ENCODE peak calls at places on chromosomes 12 and 14, in seven cellular contexts. X, F, T, U, G, K and H are unnamed samples.

GRCh38 chr12:65605019-65605418 is 219.3 kb upstream of the HMGA2 start:
- DNase-seq in K (no peak), X (peak; percentile 40), F (no peak), G (no peak), T (no peak), U (no peak), H (no peak)

GRCh38 chr12:64120568-64120967 is 101.5 kb downstream of the KICS2 start:
- DNase-seq in G (no peak), T (no peak), U (no peak), K (no peak), F (no peak), X (no peak), H (no peak)

GRCh38 chr12:95623554-95624170 is 72.4 kb upstream of the USP44 start:
- DNase-seq in X (peak; percentile 95), G (peak; percentile 66), T (peak; percentile 90), U (peak; percentile 89), F (peak; percentile 27), K (peak; percentile 72), H (peak; percentile 81)

GRCh38 chr14:66234411-66234810 is 251.8 kb upstream of the CCDC196 start:
- DNase-seq in F (no peak), T (no peak), X (no peak), G (no peak), U (no peak), K (no peak), H (no peak)

GRCh38 chr14:81311816-81312215 is 88.3 kb downstream of the STON2 start:
- DNase-seq in T (no peak), F (no peak), G (no peak), K (no peak), X (peak; percentile 9), U (no peak), H (no peak)

GRCh38 chr12:6575648-6576047 is 7.6 kb upstream of the NOP2 start:
- DNase-seq in U (no peak), F (no peak), G (no peak), X (no peak), T (no peak), K (no peak), H (no peak)

GRCh38 chr14:93375673-93376156 is 28.7 kb downstream of the COX8C start:
- DNase-seq in T (no peak), G (no peak), U (no peak), K (peak; percentile 43), F (no peak), X (no peak), H (no peak)

GRCh38 chr14:104426771-104427125 is 152.8 kb upstream of the C14orf180 start:
- DNase-seq in F (no peak), U (no peak), G (no peak), K (no peak), T (no peak), X (no peak), H (peak; percentile 56)

GRCh38 chr14:22220427-22220826 is 368.6 kb downstream of the DAD1 start:
- DNase-seq in K (no peak), U (no peak), G (no peak), X (peak; percentile 1), T (no peak), F (no peak), H (no peak)

GRCh38 chr14:88189040-88189839 is 133.8 kb downstream of the KCNK10 start:
- DNase-seq in G (peak; percentile 67), X (peak; percentile 93), T (peak; percentile 88), F (peak; percentile 50), K (peak; percentile 88), U (no peak), H (no peak)

GRCh38 chr14:100262545-100262944 is 23.6 kb downstream of the YY1 start:
- DNase-seq in X (no peak), T (no peak), F (no peak), K (no peak), U (no peak), G (no peak), H (no peak)

GRCh38 chr12:87368259-87368658 is 660.9 kb downstream of the C12orf50 start:
- DNase-seq in K (no peak), X (no peak), F (no peak), T (no peak), U (no peak), G (no peak), H (no peak)

GRCh38 chr12:130300090-130300489 is 37.6 kb upstream of the PIWIL1 start:
- DNase-seq in U (no peak), T (no peak), X (no peak), F (no peak), G (no peak), K (no peak), H (no peak)

GRCh38 chr12:28140404-28140803 is 49.9 kb upstream of the CCDC91 start:
- DNase-seq in T (no peak), X (no peak), U (no peak), K (no peak), F (no peak), G (no peak), H (no peak)

GRCh38 chr14:84252706-84253105 is 1277.2 kb upstream of the FLRT2 start:
- DNase-seq in G (no peak), K (no peak), U (no peak), F (no peak), T (no peak), X (no peak), H (no peak)

GRCh38 chr12:88393017-88393767 is 187.1 kb downstream of the KITLG start:
- DNase-seq in G (peak; percentile 27), T (no peak), U (no peak), X (peak; percentile 43), F (no peak), K (no peak), H (no peak)

GRCh38 chr12:49776413-49776812 is 35.1 kb downstream of the TMBIM6 start:
- DNase-seq in G (peak; percentile 72), K (peak; percentile 59), X (peak; percentile 88), F (peak; percentile 46), U (peak; percentile 78), T (peak; percentile 47), H (no peak)

DNA sequence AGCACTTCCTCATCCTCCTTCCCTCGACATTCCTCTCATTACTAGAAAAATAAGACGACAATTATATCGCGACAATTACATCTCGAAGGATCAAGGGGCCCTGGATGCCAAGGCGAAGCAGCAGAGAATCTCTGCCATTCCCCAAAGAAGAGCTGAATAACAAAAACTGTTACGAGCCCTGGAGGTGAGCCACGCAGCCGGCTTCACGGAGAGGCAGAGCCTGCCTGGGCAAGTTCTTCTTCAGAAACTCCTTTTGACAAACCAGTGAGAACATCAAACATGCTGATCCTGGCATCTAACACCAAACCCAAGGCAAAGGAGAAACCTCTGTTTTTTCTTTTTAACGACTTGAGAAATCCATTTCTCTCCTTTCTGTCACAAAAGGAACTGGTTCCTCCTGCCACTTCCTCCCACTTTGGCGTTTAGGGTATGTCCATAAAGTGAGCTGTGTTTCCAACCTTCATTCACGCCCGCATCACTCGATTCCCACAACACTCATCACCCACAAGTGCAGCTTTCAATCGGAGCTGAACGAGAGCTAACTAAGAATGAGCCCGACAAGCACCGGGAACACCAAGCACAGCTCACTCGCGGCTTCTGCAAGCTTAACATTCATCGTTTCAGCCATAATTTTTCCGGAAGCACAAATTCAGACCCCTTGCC is 21.5 kb downstream of the CCDC88C start:
- DNase-seq in X (no peak), T (no peak), F (no peak), U (no peak), K (peak; percentile 59), G (no peak), H (no peak)
- H3K4me3 ChIP-seq in X (no peak overlapping the region), T (no peak overlapping the region), F (no peak overlapping the region), U (no peak overlapping the region), K (peak overlapping the region; percentile 21), G (no peak overlapping the region), H (no peak overlapping the region)

GRCh38 chr14:90897022-90897421 is 80.8 kb upstream of the TTC7B start:
- DNase-seq in F (no peak), G (no peak), X (no peak), U (no peak), K (peak; percentile 36), T (no peak), H (no peak)

GRCh38 chr14:90905531-90905930 is 89.3 kb upstream of the TTC7B start:
- DNase-seq in U (no peak), K (no peak), G (no peak), X (no peak), F (no peak), T (no peak), H (no peak)

GRCh38 chr14:90903101-90903500 is 86.9 kb upstream of the TTC7B start:
- DNase-seq in F (peak; percentile 36), X (peak; percentile 72), K (peak; percentile 69), G (peak; percentile 45), U (no peak), T (peak; percentile 8), H (no peak)

GRCh38 chr14:90900712-90901111 is 84.5 kb upstream of the TTC7B start:
- DNase-seq in T (no peak), F (no peak), U (no peak), X (peak; percentile 14), K (no peak), G (no peak), H (no peak)
- TF ChIP-seq CTCF in T (peak; percentile 19), F (no peak), U (peak; percentile 8), X (no peak), K (no peak), G (no peak), H (no peak)

GRCh38 chr12:124233846-124234620 is 60.9 kb upstream of the RFLNA start:
- DNase-seq in F (no peak), G (no peak), K (no peak), T (no peak), U (no peak), X (peak; percentile 53), H (no peak)
- H3K4me3 ChIP-seq in F (no peak overlapping the region), G (no peak overlapping the region), K (no peak overlapping the region), T (no peak overlapping the region), U (no peak overlapping the region), X (no peak overlapping the region), H (no peak overlapping the region)

DNA sequence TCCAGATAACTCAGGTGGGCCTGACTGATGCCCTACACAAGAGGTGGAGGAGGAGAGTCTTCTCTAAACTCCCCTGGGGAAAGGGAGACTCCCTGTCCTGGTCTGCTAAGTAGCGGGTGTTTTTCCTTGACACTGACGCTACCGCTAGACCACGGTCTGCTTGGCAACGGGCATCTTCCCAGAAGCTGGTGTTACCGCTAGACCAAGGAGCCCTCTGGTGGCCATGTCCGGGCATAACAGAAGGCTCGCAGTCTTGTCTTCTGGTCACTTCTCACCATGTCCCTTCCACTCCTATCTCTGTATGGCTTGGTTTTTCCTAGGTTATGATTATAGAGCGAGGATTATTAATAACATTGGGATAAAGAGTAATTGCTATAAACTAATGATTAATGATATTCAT is 965.5 kb downstream of the TMEM121 start:
- DNase-seq in U (no peak), T (no peak), G (no peak), F (no peak), K (peak; percentile 25), X (no peak), H (no peak)
- TF ChIP-seq CTCF in U (peak; percentile 26), T (peak; percentile 28), G (peak; percentile 50), F (no peak), K (peak; percentile 20), X (peak; percentile 39), H (no peak)